ENCODE peak calls at places on chromosomes 13 and 19, in eight cellular contexts. F is hypothalamus; E is stimulated activated CD8-positive, alpha-beta memory T cell treated with anti-CD3 and anti-CD28 coated beads, Interleukin-4, amount 100 ng/mL, for 1 hour; A is ACHN; B is stimulated activated CD4-positive, alpha-beta T cell treated with anti-CD3 and anti-CD28 coated beads, Interleukin-15, amount 100 ng/mL, for 48 hours; U is left colon; M is fibroblast of pulmonary artery; O is ascending aorta. J is an unnamed sample.

GRCh38 chr19:14517446-14517839 is 754 bp downstream of the DNAJB1 start:
- DNase-seq in A (no peak), O (no peak), F (no peak), E (no peak), U (no peak), B (no peak), M (peak), J (peak)

GRCh38 chr13:94129490-94129894 is 350.0 kb downstream of the DCT start:
- DNase-seq in A (no peak), E (no peak), O (no peak), F (no peak), U (no peak), M (no peak), B (no peak), J (no peak)

GRCh38 chr13:19634129-19634740 is 776 bp downstream of the MPHOSPH8 start:
- DNase-seq in B (no peak), E (no peak), U (peak), F (no peak), M (peak), O (no peak), A (peak), J (no peak)

GRCh38 chr19:46863818-46864629 is 3.2 kb downstream of the ARHGAP35 start:
- DNase-seq in E (no peak), F (no peak), U (peak), O (no peak), B (no peak), M (peak), A (no peak), J (no peak)

GRCh38 chr19:45321848-45322247 is 827 bp downstream of the CKM start:
- DNase-seq in B (no peak), A (no peak), F (no peak), M (no peak), E (no peak), U (no peak), O (no peak), J (no peak)

GRCh38 chr13:34816118-34816517 is 126.0 kb upstream of the NBEA start:
- DNase-seq in F (no peak), B (no peak), O (no peak), E (no peak), A (no peak), M (no peak), U (no peak), J (no peak)

GRCh38 chr19:37329686-37330085 is 41.2 kb upstream of the ZNF527 start:
- DNase-seq in E (no peak), F (no peak), O (no peak), A (peak), M (peak), U (no peak), B (no peak), J (no peak)

GRCh38 chr13:66532146-66532545 is 698.0 kb downstream of the PCDH9 start:
- DNase-seq in E (no peak), F (no peak), O (no peak), U (no peak), A (no peak), M (peak), B (no peak), J (no peak)

GRCh38 chr13:26498524-26499208 is 58.8 kb upstream of the WASF3 start:
- DNase-seq in U (no peak), F (no peak), E (no peak), A (no peak), O (no peak), B (no peak), M (peak), J (no peak)